ENCODE peak calls at places on chromosomes 3 and 15, in ten cellular contexts. M is adrenal gland; T is CD8-positive, alpha-beta T cell; S is lower lobe of right lung; Q is stomach; O is psoas muscle; K is ascending aorta; F is Panc1; G is GM06990; V is foreskin fibroblast. H is an unnamed sample.

GRCh38 chr3:152073267-152073666 is 195.5 kb upstream of the MBNL1 start:
- DNase-seq in S (no peak), K (no peak), T (no peak), F (no peak), G (no peak), O (no peak), Q (no peak), V (peak), M (no peak), H (peak)

GRCh38 chr3:46454209-46454595 is 10.5 kb downstream of the LTF start:
- DNase-seq in M (no peak), S (no peak), Q (no peak), O (no peak), G (no peak), K (no peak), F (no peak), T (no peak), V (no peak), H (no peak)

GRCh38 chr3:58647661-58648141 is 18.9 kb downstream of the FAM3D start:
- DNase-seq in K (no peak), T (no peak), S (no peak), O (no peak), F (no peak), G (no peak), Q (peak), V (peak), M (no peak), H (no peak)

GRCh38 chr3:38127611-38128302 is 9.2 kb downstream of the ACAA1 start:
- DNase-seq in T (no peak), V (no peak), G (no peak), F (no peak), Q (peak), O (no peak), S (peak), M (no peak), K (peak), H (no peak)

GRCh38 chr3:114597012-114597411 is 303.2 kb downstream of the TIGIT start:
- DNase-seq in G (no peak), T (no peak), O (no peak), M (no peak), Q (no peak), F (no peak), V (no peak), K (no peak), S (no peak), H (no peak)

GRCh38 chr15:52252781-52253180 is 42.8 kb downstream of the MYO5C start:
- DNase-seq in V (peak), T (no peak), G (no peak), M (no peak), K (no peak), Q (no peak), F (peak), S (no peak), O (no peak), H (peak)

GRCh38 chr3:196757876-196758739 is 18.5 kb downstream of the PAK2 start:
- DNase-seq in T (no peak), V (peak), M (no peak), O (no peak), Q (no peak), F (peak), K (no peak), S (no peak), G (no peak), H (peak)

GRCh38 chr15:59933607-59934006 is 70.5 kb upstream of the FOXB1 start:
- DNase-seq in Q (no peak), G (no peak), S (no peak), O (no peak), K (no peak), M (no peak), V (no peak), F (no peak), T (no peak), H (no peak)

GRCh38 chr15:93179072-93179471 is 90.1 kb upstream of the RGMA start:
- DNase-seq in O (no peak), T (no peak), F (no peak), V (no peak), G (no peak), S (peak), M (peak), K (peak), Q (peak), H (no peak)

GRCh38 chr3:34206996-34207395 is 408.6 kb downstream of the PDCD6IP start:
- DNase-seq in M (no peak), F (no peak), G (no peak), K (no peak), O (no peak), T (no peak), S (no peak), V (peak), Q (no peak), H (peak)

DNA sequence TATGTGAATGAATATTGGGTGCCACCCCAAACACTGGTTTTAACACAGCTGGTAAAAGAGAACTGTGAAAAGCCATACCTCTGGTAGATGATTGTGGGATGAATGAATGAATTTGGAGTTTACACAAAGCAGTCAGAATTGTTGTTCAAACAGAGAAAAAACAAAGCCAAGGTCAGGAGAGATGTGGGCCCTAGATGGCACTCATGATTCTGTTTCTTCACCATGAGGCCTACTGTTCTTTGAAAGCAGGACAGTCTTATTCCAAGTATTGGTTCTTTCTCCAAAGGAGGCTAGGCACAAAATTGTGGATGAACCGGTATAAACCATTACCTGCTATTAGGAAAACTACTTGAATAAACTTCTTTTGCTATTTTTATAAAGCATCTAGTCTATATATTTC is 97.6 kb downstream of the SAMMSON start:
- DNase-seq in S (no peak), K (no peak), T (no peak), Q (no peak), V (no peak), O (no peak), M (no peak), G (no peak), F (no peak), H (no peak)
- TF ChIP-seq CTCF in S (no peak), K (no peak), T (no peak), Q (no peak), V (no peak), O (no peak), M (no peak), G (no peak), F (no peak), H (no peak)

DNA sequence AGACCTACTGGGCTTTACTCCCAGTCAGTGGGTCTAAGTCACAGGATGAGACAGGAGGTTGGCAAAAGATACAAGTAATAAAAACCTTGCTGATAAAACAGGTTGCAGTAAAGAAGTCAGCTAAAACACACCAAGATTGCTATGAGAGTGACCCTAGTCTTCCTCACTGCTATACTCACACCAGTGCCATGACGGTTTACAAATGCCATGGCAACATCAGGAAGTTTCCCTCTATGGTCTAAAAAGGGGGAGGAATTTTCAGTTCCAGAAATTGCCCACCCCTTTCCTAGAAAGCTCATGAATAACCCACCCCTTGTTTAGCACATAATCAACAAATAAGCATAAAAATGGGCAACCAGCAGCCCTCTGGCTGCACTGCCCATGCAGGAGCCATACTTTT is 966.7 kb upstream of the ROBO1 start:
- DNase-seq in F (no peak), Q (no peak), V (no peak), T (no peak), S (no peak), K (no peak), M (no peak), O (no peak), G (no peak), H (no peak)
- H3K4me3 ChIP-seq in F (no peak), Q (no peak), V (no peak), T (no peak), S (no peak), K (no peak), M (no peak), O (no peak), G (no peak), H (no peak)

DNA sequence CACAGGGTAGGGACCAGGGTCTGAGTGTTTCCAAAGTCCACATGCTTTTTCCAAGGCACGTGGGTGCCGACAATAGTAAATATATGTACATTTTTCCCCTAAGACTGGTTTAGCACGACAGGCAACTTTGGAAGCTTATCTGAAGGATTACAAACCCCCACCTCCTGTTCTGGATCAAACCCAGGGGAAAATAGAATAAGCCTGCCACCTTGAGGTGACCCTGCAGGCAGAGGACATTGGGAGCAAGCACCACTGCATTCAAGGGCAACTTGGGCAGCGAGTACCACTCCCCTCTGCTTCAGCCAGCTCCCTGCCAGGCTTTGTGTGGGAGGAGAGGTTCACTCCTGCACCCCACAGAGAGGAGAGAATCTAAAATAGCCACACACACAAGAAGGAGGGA is 44.8 kb downstream of the KBTBD12 start:
- DNase-seq in M (peak), K (no peak), Q (peak), G (no peak), F (no peak), S (no peak), T (no peak), O (no peak), V (no peak), H (no peak)
- TF ChIP-seq CTCF in M (peak), K (no peak), Q (peak), G (peak), F (peak), S (peak), T (no peak), O (peak), V (peak), H (peak)

GRCh38 chr15:84886984-84887299 is 2.5 kb downstream of the SLC28A1 start:
- DNase-seq in G (no peak), T (no peak), F (no peak), Q (no peak), M (no peak), V (no peak), O (no peak), K (no peak), S (no peak), H (no peak)
- H3K4me3 ChIP-seq in G (no peak), T (no peak), F (no peak), Q (no peak), M (no peak), V (no peak), O (no peak), K (no peak), S (no peak), H (no peak)

GRCh38 chr3:10707089-10707983 is 108.7 kb upstream of the SLC6A11 start:
- DNase-seq in G (no peak), M (no peak), F (no peak), V (no peak), Q (no peak), O (no peak), S (no peak), K (no peak), T (no peak), H (no peak)

GRCh38 chr3:10700821-10701220 is 115.2 kb upstream of the SLC6A11 start:
- DNase-seq in Q (no peak), M (no peak), O (no peak), K (no peak), V (no peak), F (no peak), S (no peak), G (no peak), T (no peak), H (no peak)

GRCh38 chr3:10702961-10703740 is 112.9 kb upstream of the SLC6A11 start:
- DNase-seq in O (no peak), M (no peak), K (no peak), F (no peak), V (no peak), T (no peak), S (no peak), Q (no peak), G (no peak), H (no peak)

GRCh38 chr3:10706156-10707088 is 109.6 kb upstream of the SLC6A11 start:
- DNase-seq in V (no peak), G (no peak), Q (no peak), K (no peak), O (no peak), S (no peak), F (no peak), T (no peak), M (no peak), H (no peak)

DNA sequence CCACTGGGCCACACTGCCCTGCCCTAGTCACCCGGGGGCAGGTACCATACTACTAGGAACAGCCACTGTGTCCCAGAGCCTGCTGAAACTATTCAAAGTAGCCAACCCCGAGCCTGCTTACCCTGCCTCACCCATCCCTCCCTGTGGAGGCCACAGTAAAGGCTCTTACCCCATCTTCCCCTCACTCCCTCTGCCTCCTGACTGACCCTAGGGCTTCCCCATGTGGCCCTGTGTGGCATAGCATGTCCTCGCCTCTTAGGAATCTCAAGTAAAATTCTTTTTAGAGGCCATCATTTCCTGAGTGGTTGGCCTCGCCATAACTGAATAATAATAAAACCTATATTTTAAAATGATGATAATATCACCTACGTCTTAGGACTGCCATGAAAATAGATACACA is 112.2 kb upstream of the SLC6A11 start:
- DNase-seq in O (no peak), K (no peak), M (no peak), T (no peak), G (no peak), F (no peak), V (peak), S (no peak), Q (no peak), H (peak)
- TF ChIP-seq CTCF in O (no peak), K (no peak), M (peak), T (no peak), G (peak), F (peak), V (peak), S (no peak), Q (no peak), H (peak)

GRCh38 chr15:40510201-40510600 is 39.4 kb downstream of the CHST14 start:
- DNase-seq in G (no peak), F (no peak), S (no peak), V (no peak), M (no peak), T (no peak), O (no peak), Q (no peak), K (no peak), H (peak)

GRCh38 chr15:40508216-40508615 is 37.4 kb downstream of the CHST14 start:
- DNase-seq in Q (no peak), S (no peak), K (no peak), O (no peak), T (no peak), M (no peak), G (no peak), V (no peak), F (no peak), H (no peak)

GRCh38 chr15:40511472-40512133 is 40.8 kb downstream of the CHST14 start:
- DNase-seq in Q (peak), K (peak), M (peak), T (no peak), S (peak), G (peak), F (no peak), O (peak), V (peak), H (peak)

GRCh38 chr15:40511093-40511471 is 40.3 kb downstream of the CHST14 start:
- DNase-seq in M (no peak), S (no peak), Q (no peak), V (no peak), K (no peak), G (peak), F (no peak), O (no peak), T (no peak), H (peak)

DNA sequence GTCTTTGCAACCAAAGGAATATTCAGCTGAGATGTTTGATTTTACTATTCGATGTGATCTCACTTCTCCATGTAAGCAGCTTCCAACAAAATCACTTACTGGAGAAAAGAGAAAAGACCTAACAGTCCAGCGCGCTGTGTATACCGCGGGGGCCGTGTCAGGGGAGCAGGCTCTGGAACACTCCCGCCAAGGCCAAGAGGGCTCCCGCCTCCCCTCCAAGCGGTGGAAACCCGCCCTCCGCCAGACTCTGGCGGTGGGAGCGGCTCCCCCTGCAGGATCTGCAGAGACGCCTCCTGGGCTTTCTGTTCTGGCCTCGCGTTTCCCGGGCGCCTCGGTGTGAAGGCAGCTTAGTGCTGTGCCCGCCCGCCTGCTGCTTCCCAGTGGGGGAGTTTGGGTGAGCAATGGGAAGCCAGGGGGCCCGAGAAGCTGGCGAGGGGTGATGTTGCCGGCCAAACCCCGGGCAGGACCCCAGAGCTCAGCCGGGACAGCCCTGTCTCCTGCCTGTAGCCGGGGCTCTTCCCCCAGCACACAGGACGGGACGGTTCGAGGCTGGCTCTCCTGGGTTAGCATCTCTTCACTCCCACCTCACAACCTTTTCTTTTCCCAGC is 36.3 kb downstream of the CHST14 start:
- DNase-seq in Q (peak), O (peak), G (peak), V (peak), T (peak), K (peak), M (peak), F (no peak), S (peak), H (peak)
- H3K4me3 ChIP-seq in Q (peak), O (peak), G (peak), V (peak), T (no peak), K (peak), M (no peak), F (peak), S (peak), H (peak)

GRCh38 chr3:53426918-53427317 is 67.5 kb upstream of the CACNA1D start:
- DNase-seq in T (no peak), S (no peak), G (no peak), K (no peak), V (no peak), F (no peak), M (no peak), O (no peak), Q (no peak), H (no peak)
- TF ChIP-seq CTCF in T (no peak), S (peak), G (no peak), K (no peak), V (peak), F (peak), M (peak), O (no peak), Q (no peak), H (no peak)

DNA sequence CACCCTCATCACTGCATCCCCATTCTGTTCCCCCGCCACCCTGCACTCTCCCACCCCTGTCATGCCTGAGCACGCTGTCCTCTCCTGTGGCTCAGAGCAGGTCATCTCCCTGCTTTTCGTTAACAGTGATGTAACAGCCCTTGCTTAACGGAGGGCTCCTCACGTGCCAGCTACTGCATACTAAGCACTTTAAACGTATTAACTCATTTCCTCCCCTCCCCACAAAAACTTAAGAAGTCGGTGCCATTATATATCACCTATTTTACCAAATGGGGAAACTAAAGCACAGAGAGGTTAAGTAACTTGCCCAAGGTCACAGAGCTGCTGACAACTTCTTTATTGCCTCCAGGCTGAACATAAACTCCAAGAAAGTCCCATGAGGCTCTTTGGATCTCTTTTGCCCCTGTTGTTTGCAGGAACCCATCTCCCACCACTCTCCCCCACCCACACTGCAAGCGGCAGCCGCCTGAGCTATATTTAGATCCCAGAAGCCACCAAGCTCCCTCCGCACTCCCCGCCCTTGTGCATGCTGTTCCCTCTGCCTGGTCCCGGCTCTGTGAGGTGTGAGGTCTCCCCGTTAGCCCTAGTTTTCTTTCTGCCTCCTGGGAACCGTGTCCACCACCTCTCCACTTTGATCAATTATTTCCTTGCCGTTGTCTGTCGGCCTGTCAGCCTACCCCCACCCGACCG is 752 bp upstream of the CSK start:
- DNase-seq in O (no peak), S (no peak), T (peak), Q (no peak), K (no peak), V (peak), F (no peak), G (peak), M (no peak), H (peak)
- H3K4me3 ChIP-seq in O (peak), S (peak), T (peak), Q (peak), K (peak), V (peak), F (peak), G (peak), M (no peak), H (peak)

H was measured in AG10803.